ENCODE peak calls at places on chromosomes 11 and 22, in ten cellular contexts. G is brain microvascular endothelial cell; O is A549; M is aorta; L is cardiac muscle cell; U is NCI-H1436 treated with DMSO at 0.1 percent for 48 hours; Q is stimulated activated CD4-positive, alpha-beta T cell treated with anti-CD3 and anti-CD28 coated beads, Interleukin-1b, Interleukin-23, amount 100 ng/mL, for 1 hour; V is Peyer's patch; Z is AG08395; K is hypothalamus. W is an unnamed sample.

GRCh38 chr11:93727985-93728791 is 13.1 kb downstream of the TAF1D start:
- DNase-seq in G (no peak), O (no peak), M (no peak), L (no peak), U (no peak), Q (no peak), V (no peak), Z (no peak), K (no peak), W (no peak)

GRCh38 chr22:37281646-37282384 is 493 bp upstream of the CYTH4 start:
- DNase-seq in G (peak), O (no peak), M (no peak), L (no peak), U (no peak), Q (no peak), V (no peak), Z (no peak), K (no peak), W (peak)

GRCh38 chr11:17719940-17720795 is 797 bp downstream of the MYOD1 start:
- DNase-seq in G (no peak), O (no peak), M (no peak), L (peak), U (no peak), Q (no peak), V (no peak), Z (peak), K (no peak), W (no peak)

GRCh38 chr11:45091563-45092392 is 54.7 kb upstream of the PRDM11 start:
- DNase-seq in G (no peak), O (no peak), M (peak), L (peak), U (no peak), Q (no peak), V (peak), Z (peak), K (no peak), W (no peak)

GRCh38 chr22:33438273-33438672 is 380.1 kb upstream of the SYN3 start:
- DNase-seq in G (peak), O (peak), M (no peak), L (no peak), U (no peak), Q (no peak), V (no peak), Z (peak), K (no peak), W (no peak)

GRCh38 chr22:48837341-48837935 is 990.2 kb downstream of the BRD1 start:
- DNase-seq in G (no peak), O (peak), M (no peak), L (no peak), U (no peak), Q (no peak), V (no peak), Z (no peak), K (no peak), W (no peak)

GRCh38 chr11:61834278-61835004 is 6.3 kb downstream of the FADS2 start:
- DNase-seq in G (peak), O (no peak), M (peak), L (peak), U (peak), Q (no peak), V (no peak), Z (peak), K (peak), W (peak)

GRCh38 chr22:21707677-21708076 is 27.9 kb downstream of the YPEL1 start:
- DNase-seq in G (no peak), O (no peak), M (no peak), L (no peak), U (no peak), Q (no peak), V (no peak), Z (no peak), K (no peak), W (no peak)

GRCh38 chr11:85947431-85948272 is 92.5 kb downstream of the CCDC83 start:
- DNase-seq in G (peak), O (peak), M (no peak), L (no peak), U (no peak), Q (no peak), V (no peak), Z (peak), K (no peak), W (peak)

GRCh38 chr22:46812786-46813185 is 50.3 kb downstream of the TBC1D22A start:
- DNase-seq in G (no peak), O (no peak), M (no peak), L (no peak), U (no peak), Q (no peak), V (no peak), Z (no peak), K (no peak), W (no peak)

GRCh38 chr22:22355233-22355834 is 110.7 kb downstream of the VPREB1 start:
- DNase-seq in G (no peak), O (no peak), M (no peak), L (no peak), U (no peak), Q (no peak), V (no peak), Z (no peak), K (no peak), W (no peak)

GRCh38 chr11:65297026-65297667 is 17.5 kb upstream of the CDC42EP2 start:
- DNase-seq in G (no peak), O (no peak), M (peak), L (no peak), U (no peak), Q (no peak), V (no peak), Z (no peak), K (no peak), W (no peak)

GRCh38 chr11:101128571-101129202 is 926 bp downstream of the PGR start:
- DNase-seq in G (no peak), O (no peak), M (peak), L (peak), U (no peak), Q (no peak), V (no peak), Z (no peak), K (no peak), W (peak)

GRCh38 chr11:80815752-80816453 is 1375.1 kb upstream of the TENM4 start:
- DNase-seq in G (peak), O (no peak), M (no peak), L (no peak), U (no peak), Q (no peak), V (no peak), Z (no peak), K (no peak), W (peak)

GRCh38 chr22:50729391-50730012 is 8.5 kb upstream of the ACR start:
- DNase-seq in G (no peak), O (no peak), M (peak), L (no peak), U (no peak), Q (no peak), V (peak), Z (no peak), K (no peak), W (no peak)

GRCh38 chr22:11613898-11614755 is 3913.9 kb upstream of the OR11H1 start:
- DNase-seq in G (no peak), O (no peak), M (no peak), L (no peak), U (no peak), Q (no peak), V (no peak), Z (no peak), K (no peak), W (no peak)

GRCh38 chr11:26618441-26618840 is 46.4 kb upstream of the MUC15 start:
- DNase-seq in G (no peak), O (no peak), M (no peak), L (no peak), U (no peak), Q (no peak), V (no peak), Z (no peak), K (no peak), W (no peak)

GRCh38 chr11:126194121-126194543 is 17.3 kb downstream of the RPUSD4 start:
- DNase-seq in G (peak), O (peak), M (no peak), L (peak), U (no peak), Q (no peak), V (peak), Z (peak), K (peak), W (peak)

GRCh38 chr11:82733444-82734119 is at the start of gene FAM181B:
- DNase-seq in G (peak), O (peak), M (peak), L (peak), U (no peak), Q (no peak), V (peak), Z (peak), K (peak), W (peak)

GRCh38 chr11:115665345-115665901 is 161.2 kb upstream of the CADM1 start:
- DNase-seq in G (no peak), O (no peak), M (no peak), L (no peak), U (peak), Q (no peak), V (no peak), Z (no peak), K (no peak), W (no peak)

GRCh38 chr11:11297578-11297977 is 55.5 kb downstream of the CSNK2A3 start:
- DNase-seq in G (no peak), O (no peak), M (no peak), L (no peak), U (no peak), Q (no peak), V (no peak), Z (no peak), K (no peak), W (no peak)

GRCh38 chr22:50470491-50470890 is 4.3 kb downstream of the SBF1 start:
- DNase-seq in G (no peak), O (no peak), M (no peak), L (no peak), U (no peak), Q (no peak), V (peak), Z (no peak), K (no peak), W (no peak)

GRCh38 chr22:29096736-29097669 is 24.2 kb downstream of the KREMEN1 start:
- DNase-seq in G (no peak), O (no peak), M (no peak), L (peak), U (no peak), Q (no peak), V (no peak), Z (no peak), K (no peak), W (no peak)

GRCh38 chr11:15764329-15764728 is 592.0 kb downstream of the SOX6 start:
- DNase-seq in G (no peak), O (no peak), M (no peak), L (no peak), U (no peak), Q (no peak), V (no peak), Z (no peak), K (no peak), W (no peak)

GRCh38 chr11:69374110-69374981 is 80.4 kb downstream of the MYEOV start:
- DNase-seq in G (no peak), O (no peak), M (peak), L (no peak), U (no peak), Q (no peak), V (peak), Z (no peak), K (no peak), W (no peak)

GRCh38 chr11:64263021-64263946 is 12.0 kb downstream of the PLCB3 start:
- DNase-seq in G (peak), O (no peak), M (no peak), L (no peak), U (no peak), Q (no peak), V (no peak), Z (peak), K (no peak), W (no peak)

GRCh38 chr11:118021146-118021545 is 35.0 kb downstream of the IL10RA start:
- DNase-seq in G (no peak), O (no peak), M (no peak), L (no peak), U (no peak), Q (no peak), V (no peak), Z (no peak), K (no peak), W (no peak)

GRCh38 chr11:125994509-125994908 is 48.7 kb downstream of the VSIG10L2 start:
- DNase-seq in G (no peak), O (no peak), M (no peak), L (no peak), U (no peak), Q (no peak), V (no peak), Z (no peak), K (no peak), W (no peak)

GRCh38 chr11:112605093-112605666 is 344.5 kb upstream of the PLET1 start:
- DNase-seq in G (peak), O (no peak), M (no peak), L (no peak), U (no peak), Q (no peak), V (no peak), Z (peak), K (no peak), W (no peak)

GRCh38 chr11:67626970-67627369 is 2.8 kb downstream of the NUDT8 start:
- DNase-seq in G (no peak), O (no peak), M (peak), L (no peak), U (no peak), Q (no peak), V (peak), Z (no peak), K (no peak), W (no peak)

GRCh38 chr11:23404225-23405160 is 544.2 kb upstream of the CCDC179 start:
- DNase-seq in G (no peak), O (no peak), M (peak), L (no peak), U (no peak), Q (no peak), V (no peak), Z (no peak), K (no peak), W (no peak)

W was measured in GM20000.